ENCODE peak calls at places on chromosomes 7 and 10, in six cellular contexts. M is epithelial cell of esophagus; A is NCI-H2029; G is CD8-positive, alpha-beta memory T cell; O is tibial artery; H is germinal center. S is an unnamed sample.

GRCh38 chr10:67115972-67116371 is 190.1 kb downstream of the LRRTM3 start:
- DNase-seq in M (peak), A (no peak), G (no peak), O (no peak), H (no peak), S (no peak)

GRCh38 chr10:79292026-79292425 is 55.2 kb upstream of the PPIF start:
- DNase-seq in M (no peak), A (no peak), G (no peak), O (no peak), H (no peak), S (no peak)

GRCh38 chr7:48759431-48760080 is 164.8 kb upstream of the CDC14C start:
- DNase-seq in M (no peak), A (no peak), G (no peak), O (no peak), H (no peak), S (no peak)

GRCh38 chr10:42549851-42550250 is 88.5 kb downstream of the ZNF33B start:
- DNase-seq in M (no peak), A (no peak), G (no peak), O (no peak), H (no peak), S (no peak)

GRCh38 chr7:108525327-108525984 is 479 bp downstream of the PNPLA8 start:
- DNase-seq in M (peak), A (no peak), G (no peak), O (peak), H (peak), S (no peak)

GRCh38 chr10:71769279-71769823 is 4.0 kb downstream of the VSIR start:
- DNase-seq in M (no peak), A (no peak), G (peak), O (no peak), H (no peak), S (no peak)

GRCh38 chr7:33243319-33243881 is 114.0 kb downstream of the BBS9 start:
- DNase-seq in M (peak), A (peak), G (no peak), O (no peak), H (no peak), S (no peak)

GRCh38 chr7:144997516-144997915 is 161.7 kb upstream of the TPK1 start:
- DNase-seq in M (no peak), A (no peak), G (no peak), O (no peak), H (no peak), S (no peak)

GRCh38 chr7:101243786-101244384 is 996 bp downstream of the FIS1 start:
- DNase-seq in M (no peak), A (peak), G (no peak), O (no peak), H (no peak), S (no peak)

GRCh38 chr7:115533785-115534184 is 496.8 kb downstream of the TFEC start:
- DNase-seq in M (peak), A (no peak), G (no peak), O (no peak), H (no peak), S (no peak)

GRCh38 chr10:5488272-5489161 is 10.9 kb downstream of the CALML5 start:
- DNase-seq in M (peak), A (peak), G (no peak), O (no peak), H (no peak), S (no peak)

GRCh38 chr10:8520382-8520781 is 465.9 kb downstream of the GATA3 start:
- DNase-seq in M (no peak), A (no peak), G (no peak), O (no peak), H (no peak), S (no peak)

GRCh38 chr7:69781412-69781846 is 183.2 kb downstream of the AUTS2 start:
- DNase-seq in M (no peak), A (no peak), G (no peak), O (no peak), H (no peak), S (no peak)

GRCh38 chr7:149147072-149147729 is at the start of gene ZNF398:
- DNase-seq in M (peak), A (peak), G (peak), O (peak), H (peak), S (peak)

GRCh38 chr10:31062856-31063255 is 31.2 kb upstream of the ZNF438 start:
- DNase-seq in M (peak), A (no peak), G (no peak), O (no peak), H (no peak), S (no peak)

GRCh38 chr10:3499120-3499519 is 285.9 kb downstream of the KLF6 start:
- DNase-seq in M (peak), A (no peak), G (no peak), O (no peak), H (no peak), S (no peak)

GRCh38 chr7:18684899-18685298 is 189.3 kb downstream of the HDAC9 start:
- DNase-seq in M (no peak), A (no peak), G (no peak), O (no peak), H (no peak), S (no peak)

GRCh38 chr7:140734729-140735128 is 38.2 kb downstream of the NDUFB2 start:
- DNase-seq in M (no peak), A (no peak), G (no peak), O (no peak), H (no peak), S (no peak)

GRCh38 chr7:132263151-132263550 is 313.1 kb downstream of the PLXNA4 start:
- DNase-seq in M (no peak), A (no peak), G (no peak), O (no peak), H (no peak), S (no peak)

GRCh38 chr10:125117941-125118630 is 42.3 kb downstream of the CTBP2 start:
- DNase-seq in M (no peak), A (no peak), G (no peak), O (peak), H (no peak), S (no peak)

GRCh38 chr7:41058986-41059741 is 643.7 kb downstream of the INHBA start:
- DNase-seq in M (peak), A (peak), G (no peak), O (no peak), H (no peak), S (no peak)

GRCh38 chr10:53025172-53025651 is 252.6 kb upstream of the MBL2 start:
- DNase-seq in M (no peak), A (no peak), G (no peak), O (no peak), H (no peak), S (no peak)

GRCh38 chr7:149291036-149291835 is 29.2 kb downstream of the ZNF783 start:
- DNase-seq in M (no peak), A (no peak), G (no peak), O (no peak), H (no peak), S (no peak)